ENCODE peak calls at places on chromosomes 5 and 9, in five cellular contexts. P is HepG2, B is GM12878, R is NT2/D1, F is H1. W is an unnamed sample.

GRCh38 chr5:10745133-10745532 is 15.9 kb downstream of the DAP start:
- DNase-seq in F (no peak), R (no peak), P (no peak), B (no peak), W (no peak)

GRCh38 chr9:112719696-112720095 is 1.8 kb upstream of the INIP start:
- DNase-seq in F (no peak), R (no peak), B (no peak), P (no peak), W (no peak)

GRCh38 chr9:81716409-81716808 is 27.1 kb upstream of the TLE1 start:
- DNase-seq in B (no peak), R (no peak), P (no peak), F (no peak), W (no peak)

GRCh38 chr5:157252741-157253465 is 13.0 kb upstream of the CYFIP2 start:
- DNase-seq in B (peak; percentile 79), R (no peak), F (no peak), P (no peak), W (no peak)

GRCh38 chr5:174045470-174046025 is at the start of gene NSG2:
- DNase-seq in B (peak; percentile 16), F (peak; percentile 83), R (peak; percentile 89), P (peak; percentile 83), W (peak; percentile 97)

GRCh38 chr9:109037946-109038345 is 24.6 kb upstream of the CTNNAL1 start:
- DNase-seq in B (no peak), P (peak; percentile 28), F (no peak), R (no peak), W (no peak)

GRCh38 chr9:18990494-18990893 is 42.5 kb downstream of the SAXO1 start:
- DNase-seq in P (no peak), B (no peak), R (no peak), F (no peak), W (no peak)

GRCh38 chr5:126339215-126339805 is 83.9 kb upstream of the GRAMD2B start:
- DNase-seq in F (no peak), P (peak; percentile 61), R (peak; percentile 30), B (no peak), W (peak; percentile 45)

GRCh38 chr5:120624021-120624563 is 160.0 kb downstream of the PRR16 start:
- DNase-seq in B (no peak), R (no peak), P (no peak), F (no peak), W (no peak)

GRCh38 chr9:117414906-117415583 is at the start of gene ASTN2:
- DNase-seq in F (peak; percentile 78), R (no peak), B (no peak), P (no peak), W (no peak)

GRCh38 chr5:175602171-175602570 is 55.7 kb upstream of the HRH2 start:
- DNase-seq in P (no peak), B (no peak), F (no peak), R (no peak), W (no peak)

GRCh38 chr9:96021616-96022444 is 146.3 kb downstream of the ERCC6L2 start:
- DNase-seq in R (no peak), P (no peak), F (peak; percentile 61), B (no peak), W (no peak)

GRCh38 chr5:78633710-78634109 is 14.9 kb downstream of the LHFPL2 start:
- DNase-seq in B (no peak), F (no peak), R (no peak), P (no peak), W (no peak)

GRCh38 chr5:78636682-78637081 is 11.9 kb downstream of the LHFPL2 start:
- DNase-seq in P (no peak), B (no peak), R (no peak), F (no peak), W (no peak)

GRCh38 chr5:78632467-78632866 is 16.1 kb downstream of the LHFPL2 start:
- DNase-seq in P (no peak), R (no peak), F (no peak), B (no peak), W (no peak)

GRCh38 chr5:78631931-78632330 is 16.6 kb downstream of the LHFPL2 start:
- DNase-seq in B (no peak), F (no peak), P (no peak), R (no peak), W (no peak)

DNA sequence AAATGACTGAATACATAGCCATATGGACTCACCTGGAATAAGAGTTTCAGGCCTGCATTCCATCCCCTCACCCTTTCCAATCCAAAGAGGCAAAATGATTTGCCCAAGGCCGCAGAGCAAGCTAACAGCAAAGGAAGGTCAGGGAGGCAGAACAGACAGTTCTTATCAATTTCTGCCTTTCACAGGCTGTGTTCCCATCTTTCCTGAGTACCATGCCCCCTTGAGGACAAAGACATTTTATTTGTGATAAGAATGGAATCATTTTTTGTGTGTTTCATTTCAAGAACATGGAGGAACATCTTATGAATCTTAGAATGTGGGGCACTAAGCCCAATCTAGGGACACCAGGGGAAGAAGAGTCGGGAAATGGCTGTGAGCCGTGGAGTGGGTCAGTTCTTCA is 13.9 kb downstream of the LHFPL2 start:
- DNase-seq in F (no peak), B (no peak), P (no peak), R (no peak), W (no peak)
- TF ChIP-seq SUZ12 in F (no peak), B (no peak), P (no peak), R (no peak), W (no peak)

GRCh38 chr5:53942724-53943123 is 367.6 kb downstream of the ARL15 start:
- DNase-seq in R (no peak), B (no peak), F (no peak), P (no peak), W (no peak)

GRCh38 chr5:53943938-53944337 is 366.4 kb downstream of the ARL15 start:
- DNase-seq in B (no peak), R (no peak), F (no peak), P (no peak), W (no peak)

GRCh38 chr5:53946405-53947100 is 363.8 kb downstream of the ARL15 start:
- DNase-seq in F (no peak), R (no peak), P (no peak), B (no peak), W (no peak)

GRCh38 chr5:53948598-53948997 is 361.8 kb downstream of the ARL15 start:
- DNase-seq in B (no peak), F (no peak), P (no peak), R (no peak), W (no peak)

GRCh38 chr5:53944981-53945380 is 365.4 kb downstream of the ARL15 start:
- DNase-seq in P (peak; percentile 42), B (no peak), R (no peak), F (no peak), W (no peak)
- TF ChIP-seq SUZ12 in P (no peak), B (no peak), R (no peak), F (no peak), W (no peak)

GRCh38 chr9:31848505-31849285 is 535.7 kb upstream of the ACO1 start:
- DNase-seq in P (peak; percentile 72), F (no peak), B (no peak), R (peak; percentile 42), W (no peak)
- TF ChIP-seq SUZ12 in P (no peak), F (no peak), B (no peak), R (no peak), W (no peak)

DNA sequence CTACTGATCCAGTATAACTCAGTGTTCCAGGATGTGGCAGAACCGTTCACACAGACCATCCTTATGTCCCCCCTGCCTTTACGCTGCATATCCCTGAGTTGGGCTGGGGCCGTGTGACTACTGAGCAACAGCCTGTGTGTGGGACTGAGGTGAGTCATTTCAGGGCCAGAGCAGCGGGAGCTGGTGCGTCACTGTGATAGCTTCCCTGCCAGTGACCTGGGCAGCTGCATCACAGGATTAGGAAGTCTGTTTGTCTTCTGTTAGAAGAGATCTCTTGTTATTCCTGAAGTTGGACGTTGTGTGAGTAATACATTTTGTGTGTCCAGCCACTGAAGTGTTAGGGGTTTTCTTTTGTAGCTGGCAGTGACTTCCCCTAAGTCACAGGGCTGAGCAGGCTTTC is 35.6 kb downstream of the TPPP start:
- DNase-seq in B (no peak), F (no peak), P (no peak), R (no peak), W (no peak)
- TF ChIP-seq SUZ12 in B (no peak), F (no peak), P (no peak), R (no peak), W (no peak)

DNA sequence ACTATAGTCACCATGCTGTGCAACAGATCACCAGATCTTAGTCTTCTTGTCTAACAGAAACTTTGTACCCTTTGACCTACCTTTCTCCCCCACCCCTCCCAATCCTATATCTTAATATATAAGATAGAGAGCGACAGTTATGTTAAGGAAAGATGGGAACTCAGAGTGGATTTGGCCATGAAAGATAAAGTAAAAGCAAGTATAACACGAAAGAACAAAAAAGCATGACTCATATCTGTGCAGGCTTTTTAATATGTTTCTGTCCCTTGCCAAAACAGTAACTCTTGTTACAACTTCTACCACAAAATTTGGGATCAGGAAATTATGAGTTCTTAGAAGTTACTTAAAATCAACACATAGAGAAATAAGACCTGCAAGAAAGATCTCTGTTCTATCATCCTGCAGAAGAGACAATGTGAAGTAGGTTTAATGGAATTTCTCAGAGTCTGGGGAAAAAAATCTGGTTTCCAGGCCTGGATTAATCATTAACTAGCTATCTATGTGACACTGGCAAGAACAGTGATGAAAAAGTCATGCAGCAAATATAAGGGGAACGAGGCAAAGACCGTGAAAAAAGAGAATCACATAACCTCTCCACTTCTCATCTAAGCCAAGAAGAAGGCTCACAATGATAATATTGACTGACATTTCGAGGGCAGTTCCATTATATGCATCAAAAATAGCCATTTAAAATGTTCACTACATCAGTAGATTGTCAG is 18.6 kb downstream of the BAAT start:
- DNase-seq in F (no peak), P (peak; percentile 91), B (no peak), R (no peak), W (no peak)
- TF ChIP-seq SUZ12 in F (no peak), P (no peak), B (no peak), R (no peak), W (no peak)

W was measured in HEK293T.